ENCODE peak calls at places on chromosomes 12 and 14, in four cellular contexts. S is K562, D is SK-N-SH, F is H1. I is an unnamed sample.

GRCh38 chr12:69071091-69071370 is 138.1 kb upstream of the CPM start:
- DNase-seq in S (no peak), D (no peak), F (no peak), I (no peak)

GRCh38 chr14:50055461-50056228 is 60.7 kb downstream of the VCPKMT start:
- DNase-seq in S (no peak), D (no peak), F (no peak), I (no peak)

GRCh38 chr12:104769207-104769606 is 188.9 kb downstream of the SLC41A2 start:
- DNase-seq in S (no peak), D (no peak), F (no peak), I (no peak)

GRCh38 chr14:20295067-20295466 is 10.7 kb downstream of the TTC5 start:
- DNase-seq in S (no peak), D (no peak), F (no peak), I (no peak)

GRCh38 chr12:99529966-99530365 is 117.6 kb upstream of the GARIN6 start:
- DNase-seq in S (no peak), D (no peak), F (no peak), I (no peak)

GRCh38 chr12:94263011-94263786 is 114.8 kb downstream of the PLXNC1 start:
- DNase-seq in S (no peak), D (no peak), F (no peak), I (no peak)

GRCh38 chr14:87630808-87631207 is 362.2 kb downstream of the GALC start:
- DNase-seq in S (no peak), D (no peak), F (no peak), I (no peak)

GRCh38 chr14:63508033-63508432 is 35.1 kb downstream of the PPP2R5E start:
- DNase-seq in S (no peak), D (no peak), F (no peak), I (no peak)

GRCh38 chr14:37147310-37147875 is 25.0 kb downstream of the SLC25A21 start:
- DNase-seq in S (no peak), D (no peak), F (no peak), I (no peak)

GRCh38 chr14:89025581-89026236 is 201.3 kb downstream of the TTC8 start:
- DNase-seq in S (no peak), D (no peak), F (no peak), I (no peak)

GRCh38 chr14:94970937-94971730 is 186.2 kb downstream of the DICER1 start:
- DNase-seq in S (no peak), D (no peak), F (no peak), I (no peak)

GRCh38 chr12:54734196-54734950 is 86.2 kb upstream of the DCD start:
- DNase-seq in S (no peak), D (no peak), F (no peak), I (no peak)

GRCh38 chr12:130401703-130402102 is 64.0 kb downstream of the PIWIL1 start:
- DNase-seq in S (no peak), D (no peak), F (no peak), I (no peak)

GRCh38 chr12:27504506-27504905 is 19.5 kb upstream of the PPFIBP1 start:
- DNase-seq in S (no peak), D (no peak), F (no peak), I (no peak)

GRCh38 chr12:132407525-132407924 is 78.1 kb upstream of the GALNT9 start:
- DNase-seq in S (no peak), D (peak; percentile 73), F (no peak), I (no peak)

GRCh38 chr12:113392563-113392962 is 11.1 kb downstream of the SDS start:
- DNase-seq in S (no peak), D (no peak), F (no peak), I (no peak)

GRCh38 chr12:59403259-59403932 is 192.4 kb upstream of the SLC16A7 start:
- DNase-seq in S (peak; percentile 5), D (peak; percentile 7), F (no peak), I (peak; percentile 25)

GRCh38 chr14:69483765-69484443 is 624 bp upstream of the PLEKHD1 start:
- DNase-seq in S (no peak), D (peak; percentile 82), F (no peak), I (peak; percentile 64)

GRCh38 chr14:38209572-38210159 is 2.0 kb downstream of the SSTR1 start:
- DNase-seq in S (no peak), D (no peak), F (no peak), I (no peak)

GRCh38 chr14:77495354-77495753 is 3.3 kb downstream of the ISM2 start:
- DNase-seq in S (no peak), D (no peak), F (no peak), I (no peak)

GRCh38 chr14:77502109-77502782 is 3.6 kb upstream of the ISM2 start:
- DNase-seq in S (no peak), D (no peak), F (no peak), I (no peak)

GRCh38 chr14:77498984-77499527 is 440 bp upstream of the ISM2 start:
- DNase-seq in S (no peak), D (no peak), F (no peak), I (peak; percentile 54)

GRCh38 chr14:77503138-77503537 is 4.5 kb upstream of the ISM2 start:
- DNase-seq in S (no peak), D (no peak), F (no peak), I (no peak)

GRCh38 chr14:77498120-77498979 is at the start of gene ISM2:
- DNase-seq in S (peak; percentile 43), D (peak; percentile 86), F (no peak), I (peak; percentile 63)
- TF ChIP-seq MAX in S (no peak), D (peak; percentile 56), F (peak; percentile 77), I (peak; percentile 60)

DNA sequence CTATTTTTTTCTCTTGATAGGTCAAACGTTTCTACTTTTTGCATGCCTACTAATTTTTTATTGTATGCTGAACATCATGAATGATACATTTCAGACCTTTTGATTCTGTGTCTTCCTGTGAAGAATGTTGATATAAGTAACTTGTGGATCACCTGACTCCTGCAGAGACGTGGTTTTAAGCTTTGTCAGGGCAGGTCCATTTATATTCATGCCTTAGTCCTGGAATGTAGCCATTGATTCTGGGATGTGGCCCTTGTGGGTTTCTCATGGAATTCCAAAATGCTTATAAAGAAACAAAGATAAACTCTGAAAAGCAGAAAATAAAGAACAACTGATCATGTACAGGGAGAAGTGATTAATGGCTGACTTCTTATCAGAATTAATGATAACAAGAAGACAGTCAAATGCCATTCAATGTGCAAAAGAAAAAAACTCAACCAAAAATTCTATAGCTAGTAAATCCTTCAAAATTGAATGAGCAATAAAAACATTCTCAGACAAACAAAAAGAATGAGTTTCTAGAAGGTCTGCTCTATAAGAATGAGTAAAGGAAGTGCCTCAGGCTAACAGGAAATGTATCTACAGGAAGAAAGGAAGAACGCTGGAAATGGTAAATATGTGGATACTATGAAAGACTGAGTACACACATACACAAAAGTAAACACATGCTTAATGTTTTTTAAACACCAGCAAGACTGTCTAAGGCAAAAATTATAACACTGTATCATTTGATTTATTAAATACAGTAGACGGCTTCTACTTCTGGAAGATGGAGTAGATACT is 284.8 kb upstream of the DIO3 start:
- DNase-seq in S (no peak), D (no peak), F (no peak), I (no peak)
- TF ChIP-seq TEAD4 in S (no peak), D (no peak), F (peak; percentile 51), I (no peak)

GRCh38 chr12:87025976-87026375 is 769.8 kb upstream of the MGAT4C start:
- DNase-seq in S (no peak), D (no peak), F (no peak), I (no peak)
- TF ChIP-seq MAX in S (no peak), D (no peak), F (no peak), I (no peak)

GRCh38 chr14:100861188-100861936 is 35.4 kb downstream of the MEG3 start:
- DNase-seq in S (no peak), D (no peak), F (no peak), I (no peak)
- TF ChIP-seq TEAD4 in S (no peak), D (no peak), F (no peak), I (no peak)

GRCh38 chr12:89384050-89384749 is 31.9 kb upstream of the DUSP6 start:
- DNase-seq in S (no peak), D (peak; percentile 32), F (peak; percentile 15), I (peak; percentile 54)
- TF ChIP-seq MAX in S (no peak), D (no peak), F (no peak), I (no peak)

GRCh38 chr14:66070542-66071319 is 415.4 kb upstream of the CCDC196 start:
- DNase-seq in S (peak; percentile 65), D (peak; percentile 63), F (peak; percentile 58), I (peak; percentile 91)

GRCh38 chr14:66078031-66078430 is 408.1 kb upstream of the CCDC196 start:
- DNase-seq in S (no peak), D (no peak), F (no peak), I (no peak)

GRCh38 chr14:66074546-66074945 is 411.6 kb upstream of the CCDC196 start:
- DNase-seq in S (no peak), D (no peak), F (no peak), I (no peak)

GRCh38 chr14:66072190-66072905 is 413.8 kb upstream of the CCDC196 start:
- DNase-seq in S (no peak), D (no peak), F (no peak), I (no peak)

GRCh38 chr14:66076166-66076565 is 410.0 kb upstream of the CCDC196 start:
- DNase-seq in S (no peak), D (no peak), F (no peak), I (no peak)
- TF ChIP-seq TEAD4 in S (no peak), D (no peak), F (no peak), I (no peak)

GRCh38 chr14:91372680-91373495 is 44.7 kb downstream of the CCDC88C start:
- DNase-seq in S (no peak), D (peak; percentile 70), F (no peak), I (no peak)

GRCh38 chr14:91374897-91375747 is 42.5 kb downstream of the CCDC88C start:
- DNase-seq in S (no peak), D (no peak), F (no peak), I (no peak)

GRCh38 chr14:91374287-91374880 is 43.2 kb downstream of the CCDC88C start:
- DNase-seq in S (no peak), D (no peak), F (no peak), I (no peak)

GRCh38 chr14:91371990-91372375 is 45.6 kb downstream of the CCDC88C start:
- DNase-seq in S (no peak), D (no peak), F (no peak), I (no peak)

GRCh38 chr14:91373591-91374245 is 43.9 kb downstream of the CCDC88C start:
- DNase-seq in S (no peak), D (peak; percentile 55), F (no peak), I (no peak)
- TF ChIP-seq MAX in S (no peak), D (no peak), F (no peak), I (no peak)

DNA sequence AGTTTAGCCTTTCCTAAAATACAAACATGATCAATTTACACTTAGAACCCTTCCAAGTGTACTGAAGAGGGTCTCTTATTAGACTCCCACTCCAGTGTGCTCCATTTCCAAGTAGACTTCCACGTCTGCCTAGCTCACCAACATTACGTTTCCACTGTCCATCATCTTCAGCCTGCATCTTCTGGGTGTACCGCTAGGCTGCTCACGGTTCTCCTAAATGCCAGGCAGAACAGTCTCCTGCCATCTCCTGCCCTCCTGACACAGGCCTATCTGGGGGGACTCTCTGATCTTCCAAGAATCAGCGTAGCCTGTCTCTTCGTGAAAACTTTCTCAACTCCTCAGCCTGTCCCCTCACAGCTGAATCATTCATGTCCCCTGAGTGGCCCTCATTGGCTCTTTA is 3.9 kb upstream of the ACVR1B start:
- DNase-seq in S (no peak), D (no peak), F (no peak), I (no peak)
- TF ChIP-seq TEAD4 in S (no peak), D (no peak), F (no peak), I (no peak)

I was measured in WTC11.